ENCODE peak calls at places on chromosomes 1 and 21, in eight cellular contexts. Y is activated B cell treated with CpG ODN at 0.5 μM for 24 hours, O is foreskin fibroblast, I is suprapubic skin, S is AG09309, J is astrocyte of the cerebellum, N is sigmoid colon, C is thoracic aorta. V is an unnamed sample.

GRCh38 chr1:203559523-203559922 is 65.6 kb downstream of the OPTC start:
- DNase-seq in Y (no peak), O (peak; percentile 76), I (no peak), S (no peak), J (no peak), N (no peak), C (peak; percentile 34), V (no peak)

GRCh38 chr1:95340056-95340455 is 106.0 kb downstream of the RWDD3 start:
- DNase-seq in Y (no peak), O (no peak), I (no peak), S (no peak), J (no peak), N (no peak), C (no peak), V (no peak)

GRCh38 chr1:169925505-169926482 is 32.1 kb upstream of the SCYL3 start:
- DNase-seq in Y (no peak), O (no peak), I (no peak), S (no peak), J (no peak), N (no peak), C (no peak), V (no peak)

GRCh38 chr1:67948155-67949075 is 102.0 kb downstream of the DIRAS3 start:
- DNase-seq in Y (no peak), O (peak; percentile 81), I (no peak), S (peak; percentile 52), J (peak; percentile 27), N (no peak), C (no peak), V (no peak)

GRCh38 chr1:119475866-119476439 is 31.1 kb upstream of the HSD3B1 start:
- DNase-seq in Y (no peak), O (peak; percentile 3), I (no peak), S (no peak), J (no peak), N (no peak), C (no peak), V (no peak)

GRCh38 chr1:221849897-221850296 is 108.0 kb upstream of the DUSP10 start:
- DNase-seq in Y (no peak), O (no peak), I (no peak), S (no peak), J (no peak), N (no peak), C (no peak), V (no peak)

GRCh38 chr1:108049083-108049819 is 84.3 kb upstream of the VAV3 start:
- DNase-seq in Y (no peak), O (no peak), I (no peak), S (peak; percentile 29), J (no peak), N (peak; percentile 63), C (no peak), V (no peak)

GRCh38 chr1:17233675-17234074 is 15.2 kb upstream of the PADI3 start:
- DNase-seq in Y (no peak), O (peak; percentile 94), I (no peak), S (peak; percentile 92), J (peak; percentile 27), N (no peak), C (peak; percentile 12), V (no peak)

GRCh38 chr21:32015740-32016139 is 142.9 kb downstream of the HUNK start:
- DNase-seq in Y (no peak), O (no peak), I (no peak), S (no peak), J (no peak), N (no peak), C (no peak), V (no peak)

GRCh38 chr1:59595774-59596173 is 219.0 kb upstream of the HOOK1 start:
- DNase-seq in Y (no peak), O (peak; percentile 73), I (no peak), S (peak; percentile 52), J (no peak), N (no peak), C (no peak), V (no peak)

GRCh38 chr1:29832471-29832870 is 596.1 kb downstream of the PTPRU start:
- DNase-seq in Y (no peak), O (no peak), I (no peak), S (no peak), J (no peak), N (no peak), C (no peak), V (no peak)

GRCh38 chr1:29136463-29136915 is 12.8 kb upstream of the TMEM200B start:
- DNase-seq in Y (no peak), O (peak; percentile 54), I (no peak), S (no peak), J (no peak), N (no peak), C (no peak), V (no peak)

GRCh38 chr21:23398726-23399125 is 2208.6 kb downstream of the MRPL39 start:
- DNase-seq in Y (no peak), O (no peak), I (no peak), S (no peak), J (no peak), N (no peak), C (no peak), V (no peak)

DNA sequence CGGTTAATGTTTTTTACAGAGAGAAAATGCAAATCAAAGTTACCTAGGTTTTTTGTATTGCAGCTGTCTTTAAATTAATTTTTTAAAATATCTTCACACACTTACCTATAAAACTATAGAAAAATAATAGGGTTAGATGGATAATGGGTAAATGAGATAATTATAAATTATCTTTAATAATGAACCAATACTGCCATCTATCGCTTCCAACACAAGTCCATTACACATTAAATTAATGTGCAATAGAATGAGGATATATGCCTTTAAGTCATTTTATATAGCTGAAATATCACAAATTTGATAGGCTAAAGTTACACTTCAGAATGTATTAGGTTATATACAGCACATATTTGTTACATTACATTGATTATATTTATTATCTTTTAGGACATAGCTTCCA is 2212.8 kb downstream of the MRPL39 start:
- DNase-seq in Y (no peak), O (no peak), I (no peak), S (no peak), J (no peak), N (no peak), C (no peak), V (no peak)
- TF ChIP-seq CTCF in Y (no peak), O (no peak), I (no peak), S (no peak), J (no peak), N (no peak), C (no peak), V (no peak)

DNA sequence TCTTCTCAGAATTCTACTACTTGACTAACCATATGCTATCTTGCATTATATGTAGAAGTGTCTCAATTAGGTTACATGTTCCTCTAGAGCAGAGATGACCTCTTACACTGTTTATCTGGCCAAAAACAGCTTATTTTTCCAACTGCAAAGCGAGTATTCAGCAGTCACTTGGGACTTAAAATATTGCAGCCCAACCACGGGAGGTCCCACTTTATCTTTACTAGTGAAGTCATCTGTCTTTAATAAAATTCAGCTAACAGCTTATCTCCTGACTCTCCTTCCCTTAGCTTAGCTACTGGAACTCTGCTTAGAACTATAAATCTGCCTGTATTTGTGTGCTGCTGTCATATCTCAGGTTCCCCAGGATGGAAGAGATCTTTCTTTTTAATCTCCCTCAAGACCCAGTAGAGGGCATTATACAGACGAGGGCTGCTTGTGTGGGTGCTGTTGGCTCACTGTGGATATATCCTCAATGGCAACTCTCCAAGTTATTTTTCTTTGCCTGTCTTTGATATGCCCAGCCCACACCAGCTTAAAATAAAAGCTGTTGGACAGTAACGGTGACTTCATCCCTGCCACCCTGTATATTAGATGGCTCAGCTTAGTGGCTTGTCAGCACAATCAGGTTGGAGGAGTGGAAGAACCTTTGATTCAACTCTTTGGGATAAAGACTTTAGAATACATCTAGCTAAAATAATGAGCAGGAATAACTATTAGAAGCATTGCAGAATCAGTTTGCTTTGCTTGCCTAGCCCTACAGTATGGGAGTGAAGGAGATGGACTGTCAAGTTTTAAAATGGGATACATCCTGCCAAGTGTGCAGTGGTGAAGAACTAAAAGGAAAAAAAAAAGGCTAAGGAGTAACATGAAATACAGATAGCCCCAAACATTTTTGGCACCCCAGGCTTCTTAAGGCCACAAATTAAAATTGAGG is 9.6 kb downstream of the ENSA start:
- DNase-seq in Y (no peak), O (peak; percentile 86), I (no peak), S (peak; percentile 61), J (peak; percentile 22), N (peak; percentile 74), C (no peak), V (no peak)
- TF ChIP-seq CTCF in Y (no peak), O (peak; percentile 28), I (no peak), S (peak; percentile 42), J (peak; percentile 47), N (peak; percentile 22), C (peak; percentile 8), V (no peak)

GRCh38 chr1:47696404-47696910 is 258.6 kb downstream of the FOXD2 start:
- DNase-seq in Y (no peak), O (no peak), I (peak; percentile 60), S (no peak), J (no peak), N (peak; percentile 28), C (no peak), V (no peak)

GRCh38 chr1:47699492-47700220 is 261.8 kb downstream of the FOXD2 start:
- DNase-seq in Y (no peak), O (no peak), I (no peak), S (no peak), J (no peak), N (no peak), C (no peak), V (no peak)

GRCh38 chr1:47696911-47697441 is 259.1 kb downstream of the FOXD2 start:
- DNase-seq in Y (no peak), O (no peak), I (peak; percentile 57), S (no peak), J (no peak), N (peak; percentile 21), C (no peak), V (no peak)

GRCh38 chr1:47701283-47701682 is 263.4 kb downstream of the FOXD2 start:
- DNase-seq in Y (no peak), O (no peak), I (no peak), S (no peak), J (no peak), N (no peak), C (no peak), V (no peak)

GRCh38 chr1:47697616-47698335 is 259.9 kb downstream of the FOXD2 start:
- DNase-seq in Y (no peak), O (no peak), I (peak; percentile 37), S (no peak), J (no peak), N (peak; percentile 13), C (no peak), V (no peak)
- TF ChIP-seq CTCF in Y (no peak), O (no peak), I (no peak), S (no peak), J (no peak), N (no peak), C (no peak), V (no peak)

GRCh38 chr1:160084771-160085321 is 3.5 kb downstream of the KCNJ9 start:
- DNase-seq in Y (no peak), O (no peak), I (no peak), S (no peak), J (no peak), N (no peak), C (no peak), V (no peak)

GRCh38 chr1:160085686-160086089 is 4.3 kb downstream of the KCNJ9 start:
- DNase-seq in Y (peak; percentile 60), O (peak; percentile 54), I (no peak), S (no peak), J (peak; percentile 32), N (peak; percentile 92), C (no peak), V (peak; percentile 84)

GRCh38 chr1:160082487-160082886 is 1.1 kb downstream of the KCNJ9 start:
- DNase-seq in Y (no peak), O (no peak), I (no peak), S (no peak), J (no peak), N (no peak), C (no peak), V (no peak)

GRCh38 chr1:160082926-160083325 is 1.6 kb downstream of the KCNJ9 start:
- DNase-seq in Y (no peak), O (no peak), I (no peak), S (no peak), J (no peak), N (no peak), C (no peak), V (no peak)

GRCh38 chr1:160083968-160084770 is 2.8 kb downstream of the KCNJ9 start:
- DNase-seq in Y (peak; percentile 70), O (no peak), I (no peak), S (no peak), J (no peak), N (peak; percentile 82), C (no peak), V (no peak)
- TF ChIP-seq CTCF in Y (no peak), O (peak; percentile 43), I (no peak), S (peak; percentile 57), J (peak; percentile 69), N (peak; percentile 41), C (no peak), V (peak; percentile 73)

V was measured in type B pancreatic cell.